ENCODE peak calls at places on chromosome 14, in eight cellular contexts. C, M, H, G, B, A, P and Q are unnamed samples.

GRCh38 chr14:58637391-58638230 is at the start of gene DACT1:
- DNase-seq in C (peak), M (peak), H (peak), G (peak), B (peak), A (peak), P (no peak), Q (peak)

GRCh38 chr14:68518180-68518579 is 274.7 kb downstream of the ZFP36L1 start:
- DNase-seq in C (peak), M (no peak), H (no peak), G (no peak), B (no peak), A (peak), P (no peak), Q (no peak)

GRCh38 chr14:106551265-106551664 is 1024.9 kb downstream of the TMEM121 start:
- DNase-seq in C (no peak), M (peak), H (peak), G (no peak), B (no peak), A (no peak), P (no peak), Q (no peak)

GRCh38 chr14:69138189-69138535 is 14.8 kb downstream of the DCAF5 start:
- DNase-seq in C (no peak), M (no peak), H (no peak), G (no peak), B (no peak), A (no peak), P (no peak), Q (no peak)

GRCh38 chr14:96400495-96400894 is 8.6 kb downstream of the AK7 start:
- DNase-seq in C (no peak), M (no peak), H (no peak), G (no peak), B (no peak), A (no peak), P (no peak), Q (no peak)

GRCh38 chr14:60253649-60254048 is 4.6 kb downstream of the PPM1A start:
- DNase-seq in C (no peak), M (no peak), H (no peak), G (no peak), B (no peak), A (no peak), P (no peak), Q (no peak)

GRCh38 chr14:21385170-21385904 is 1.5 kb upstream of the SUPT16H start:
- DNase-seq in C (no peak), M (no peak), H (peak), G (no peak), B (no peak), A (no peak), P (no peak), Q (no peak)

GRCh38 chr14:74956280-74957072 is 1.1 kb upstream of the PGF start:
- DNase-seq in C (no peak), M (no peak), H (no peak), G (no peak), B (no peak), A (no peak), P (no peak), Q (no peak)